ENCODE peak calls at places on chromosomes 12 and 14, in four cellular contexts. M, J, F and T are unnamed samples.

GRCh38 chr14:68608235-68608962 is 184.5 kb downstream of the ZFP36L1 start:
- DNase-seq in J (no peak), F (no peak), M (peak), T (no peak)

GRCh38 chr14:105314287-105315185 is at the start of gene PACS2:
- DNase-seq in J (no peak), M (peak), F (peak), T (no peak)

GRCh38 chr12:66409195-66409871 is 107.0 kb downstream of the HELB start:
- DNase-seq in M (no peak), F (peak), J (no peak), T (no peak)

GRCh38 chr12:127761880-127762279 is 505.1 kb upstream of the TMEM132C start:
- DNase-seq in F (no peak), M (no peak), J (no peak), T (no peak)

GRCh38 chr12:65319680-65320193 is 41.3 kb downstream of the MSRB3 start:
- DNase-seq in F (no peak), J (no peak), M (no peak), T (no peak)

GRCh38 chr12:96070670-96071279 is 35.4 kb upstream of the LTA4H start:
- DNase-seq in J (no peak), M (no peak), F (peak), T (no peak)

GRCh38 chr12:57881035-57881973 is 34.8 kb upstream of the CTDSP2 start:
- DNase-seq in M (no peak), F (no peak), J (no peak), T (no peak)

GRCh38 chr12:120110550-120111501 is 5.7 kb downstream of the RAB35 start:
- DNase-seq in M (peak), J (peak), F (no peak), T (no peak)